ENCODE peak calls at places on chromosome 9, in nine cellular contexts. D is fibroblast of mammary gland, U is nephron progenitor cell, A is brain microvascular endothelial cell, O is lower lobe of right lung, V is IMR-90, I is epithelial cell of proximal tubule, T is AG04450, J is BE2C. Y is an unnamed sample.

GRCh38 chr9:101569736-101570501 is 24.9 kb downstream of the PPP3R2 start:
- DNase-seq in A (no peak), J (no peak), D (no peak), I (no peak), T (no peak), O (no peak), U (no peak), V (no peak), Y (no peak)

GRCh38 chr9:126953089-126953809 is 38.7 kb downstream of the RALGPS1 start:
- DNase-seq in O (no peak), I (no peak), A (peak), J (no peak), U (no peak), D (peak), T (peak), V (peak), Y (no peak)

GRCh38 chr9:89047667-89048066 is 56.4 kb downstream of the S1PR3 start:
- DNase-seq in T (no peak), U (no peak), V (no peak), O (no peak), I (no peak), D (no peak), J (no peak), A (no peak), Y (no peak)

GRCh38 chr9:116219686-116220085 is 66.1 kb downstream of the PAPPA start:
- DNase-seq in D (no peak), I (peak), U (peak), A (no peak), V (no peak), T (no peak), J (peak), O (no peak), Y (no peak)

GRCh38 chr9:108125541-108125940 is 636.0 kb upstream of the KLF4 start:
- DNase-seq in J (no peak), I (no peak), O (no peak), T (no peak), U (no peak), D (no peak), V (no peak), A (no peak), Y (no peak)

GRCh38 chr9:123353984-123354591 is 1.9 kb upstream of the CRB2 start:
- DNase-seq in V (peak), T (peak), U (peak), O (peak), D (peak), J (peak), I (no peak), A (peak), Y (no peak)

GRCh38 chr9:107480386-107480789 is 9.2 kb downstream of the KLF4 start:
- DNase-seq in D (peak), J (no peak), I (no peak), U (no peak), O (peak), A (no peak), T (peak), V (peak), Y (no peak)

GRCh38 chr9:83062653-83063527 is at the start of gene RASEF:
- DNase-seq in O (peak), V (no peak), U (peak), J (peak), A (no peak), D (no peak), I (no peak), T (no peak), Y (peak)

GRCh38 chr9:114154597-114155102 is 687 bp upstream of the COL27A1 start:
- DNase-seq in U (no peak), O (no peak), A (no peak), I (no peak), T (no peak), V (no peak), D (no peak), J (no peak), Y (no peak)

GRCh38 chr9:107174441-107174840 is 108.6 kb upstream of the RAD23B start:
- DNase-seq in O (no peak), J (no peak), U (no peak), V (no peak), T (no peak), D (peak), I (no peak), A (peak), Y (no peak)

GRCh38 chr9:123087359-123087888 is 54.0 kb downstream of the GPR21 start:
- DNase-seq in O (no peak), D (no peak), J (no peak), V (no peak), A (no peak), T (no peak), I (no peak), U (no peak), Y (no peak)

GRCh38 chr9:110895141-110895912 is 142.9 kb downstream of the LPAR1 start:
- DNase-seq in I (no peak), J (peak), U (peak), D (no peak), O (no peak), A (no peak), V (no peak), T (no peak), Y (no peak)

GRCh38 chr9:84668204-84669007 is 1.1 kb upstream of the NTRK2 start:
- DNase-seq in T (no peak), V (peak), O (peak), A (peak), J (peak), U (peak), D (peak), I (no peak), Y (peak)

GRCh38 chr9:115250646-115251045 is 132.7 kb upstream of the TNC start:
- DNase-seq in O (no peak), U (no peak), T (peak), A (peak), I (peak), J (no peak), V (peak), D (peak), Y (no peak)

GRCh38 chr9:7979591-7979990 is 180.0 kb upstream of the DMAC1 start:
- DNase-seq in I (no peak), O (no peak), U (no peak), A (no peak), V (no peak), T (no peak), J (no peak), D (no peak), Y (no peak)

GRCh38 chr9:22921742-22922141 is 475.1 kb downstream of the DMRTA1 start:
- DNase-seq in A (no peak), O (no peak), U (no peak), I (no peak), J (no peak), V (no peak), D (no peak), T (no peak), Y (no peak)

GRCh38 chr9:10921671-10922070 is 308.9 kb upstream of the PTPRD start:
- DNase-seq in D (no peak), T (no peak), A (no peak), J (no peak), V (no peak), I (no peak), O (no peak), U (no peak), Y (no peak)

GRCh38 chr9:110156902-110157301 is 51.1 kb downstream of the C9orf152 start:
- DNase-seq in D (peak), V (no peak), A (peak), I (no peak), J (no peak), O (no peak), T (no peak), U (no peak), Y (no peak)

GRCh38 chr9:27784999-27785713 is 211.9 kb upstream of the C9orf72 start:
- DNase-seq in D (no peak), I (no peak), V (no peak), O (no peak), T (no peak), A (peak), J (no peak), U (no peak), Y (no peak)

GRCh38 chr9:133204993-133205336 is 4.1 kb downstream of the OBP2B start:
- DNase-seq in V (no peak), J (no peak), T (no peak), D (no peak), I (no peak), U (no peak), O (no peak), A (no peak), Y (no peak)

GRCh38 chr9:86287013-86287412 is 4.7 kb upstream of the ISCA1 start:
- DNase-seq in V (peak), O (no peak), T (no peak), I (peak), A (peak), J (peak), U (peak), D (peak), Y (no peak)

GRCh38 chr9:127163409-127163808 is 41.0 kb upstream of the ANGPTL2 start:
- DNase-seq in U (no peak), V (peak), T (no peak), J (no peak), D (peak), A (peak), I (no peak), O (no peak), Y (no peak)

GRCh38 chr9:123150708-123151503 is 117.4 kb downstream of the GPR21 start:
- DNase-seq in A (no peak), D (peak), O (no peak), J (no peak), V (peak), T (no peak), I (no peak), U (no peak), Y (no peak)

GRCh38 chr9:92247296-92247695 is 46.2 kb downstream of the IARS1 start:
- DNase-seq in A (peak), V (peak), I (no peak), O (no peak), T (no peak), D (peak), U (no peak), J (no peak), Y (no peak)

GRCh38 chr9:125655691-125656410 is 51.2 kb downstream of the MAPKAP1 start:
- DNase-seq in A (no peak), D (no peak), O (no peak), T (no peak), J (no peak), I (no peak), V (peak), U (no peak), Y (no peak)

GRCh38 chr9:91500509-91501011 is 76.9 kb upstream of the NFIL3 start:
- DNase-seq in J (no peak), T (peak), V (peak), U (no peak), I (peak), O (no peak), A (peak), D (peak), Y (no peak)

GRCh38 chr9:129235041-129235930 is 57.2 kb upstream of the IER5L start:
- DNase-seq in J (peak), I (no peak), T (no peak), D (no peak), A (no peak), U (no peak), V (no peak), O (peak), Y (peak)

GRCh38 chr9:128937310-128938165 is 9.9 kb downstream of the DOLK start:
- DNase-seq in I (no peak), V (no peak), D (no peak), O (peak), U (no peak), T (no peak), J (no peak), A (no peak), Y (no peak)

GRCh38 chr9:82553654-82554366 is 509.1 kb downstream of the RASEF start:
- DNase-seq in V (peak), D (peak), I (no peak), T (no peak), O (no peak), U (no peak), A (no peak), J (no peak), Y (no peak)

GRCh38 chr9:96654450-96655197 is 493 bp downstream of the PRXL2C start:
- DNase-seq in I (no peak), D (peak), A (peak), J (peak), U (peak), T (peak), O (peak), V (peak), Y (no peak)
- TF ChIP-seq CTCF in I (peak), D (no peak), A (no peak), J (no peak), U (no peak), T (no peak), O (no peak), V (peak), Y (peak)

GRCh38 chr9:77291714-77292113 is 114.4 kb downstream of the VPS13A start:
- DNase-seq in I (no peak), O (no peak), A (peak), T (no peak), J (peak), D (peak), V (peak), U (peak), Y (no peak)
- TF ChIP-seq CTCF in I (peak), O (peak), A (peak), T (peak), J (peak), D (peak), V (peak), U (peak), Y (peak)

DNA sequence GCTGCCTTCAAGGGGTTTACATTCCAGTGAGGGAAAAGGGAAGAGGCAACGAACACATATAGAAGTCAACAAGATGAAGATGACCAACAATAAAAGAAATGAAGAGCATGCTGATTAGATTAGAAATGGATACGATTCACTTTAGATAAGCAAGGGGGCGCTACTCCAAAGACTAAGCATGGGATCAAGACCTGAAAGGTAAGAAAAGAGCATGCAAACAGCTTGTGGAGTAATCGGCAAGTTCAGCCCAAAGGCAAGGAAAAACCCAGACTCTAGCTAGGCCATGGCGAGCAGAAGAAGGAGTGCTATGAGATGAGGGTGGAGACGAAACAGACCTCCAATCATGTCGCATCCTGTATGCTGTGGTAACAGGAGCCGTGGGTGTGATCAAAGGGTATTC is 124.4 kb downstream of the FANCC start:
- DNase-seq in D (no peak), A (no peak), J (no peak), O (no peak), T (no peak), I (no peak), U (no peak), V (no peak), Y (no peak)
- TF ChIP-seq CTCF in D (peak), A (peak), J (no peak), O (no peak), T (no peak), I (peak), U (no peak), V (no peak), Y (peak)

DNA sequence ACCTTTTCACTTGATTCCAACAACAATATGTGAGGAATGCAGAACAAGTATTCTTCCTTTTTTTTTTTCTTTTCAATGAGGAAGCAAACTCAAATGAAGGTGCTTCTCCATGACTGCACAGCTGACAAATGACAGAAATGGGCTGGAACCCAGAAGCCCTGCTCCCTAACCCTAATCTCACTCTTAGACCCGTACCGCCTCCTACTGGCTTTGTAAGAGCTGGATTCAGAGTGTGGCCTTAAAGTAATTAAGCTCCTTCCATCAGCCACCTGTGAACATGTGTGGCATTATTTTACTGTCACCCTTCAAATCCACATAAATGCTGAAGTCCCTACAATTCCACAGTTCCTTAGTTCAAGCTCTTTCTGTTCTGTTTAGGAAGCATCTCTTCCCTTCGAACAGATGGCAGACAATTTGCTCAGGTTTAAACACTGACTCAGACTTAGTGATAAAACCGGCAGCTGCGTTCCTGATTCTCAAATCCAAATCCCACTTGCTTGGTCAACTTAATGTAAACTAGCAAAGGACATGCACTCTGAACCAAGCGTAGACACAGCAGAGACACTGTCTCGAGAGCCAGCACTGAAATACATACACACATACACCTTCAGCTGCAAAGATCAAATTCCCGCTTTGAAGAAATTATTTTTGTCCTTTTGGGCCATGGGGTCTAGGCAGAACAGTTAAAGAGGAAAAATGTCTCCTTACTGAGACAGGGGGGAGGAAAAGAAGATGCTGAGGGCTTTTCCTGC is 316.7 kb upstream of the TLE4 start:
- DNase-seq in A (no peak), O (no peak), T (peak), I (no peak), J (no peak), D (peak), V (peak), U (no peak), Y (no peak)
- TF ChIP-seq CTCF in A (peak), O (no peak), T (peak), I (peak), J (peak), D (peak), V (peak), U (no peak), Y (peak)

GRCh38 chr9:74742792-74743389 is 144.8 kb downstream of the TRPM6 start:
- DNase-seq in J (peak), V (peak), U (peak), D (peak), O (no peak), I (no peak), T (peak), A (peak), Y (no peak)
- TF ChIP-seq CTCF in J (peak), V (peak), U (peak), D (peak), O (peak), I (peak), T (peak), A (peak), Y (peak)

GRCh38 chr9:2838984-2839367 is 4.9 kb downstream of the PUM3 start:
- DNase-seq in I (peak), U (no peak), A (no peak), J (no peak), O (no peak), V (no peak), T (no peak), D (no peak), Y (no peak)

GRCh38 chr9:2838356-2838983 is 5.4 kb downstream of the PUM3 start:
- DNase-seq in J (no peak), V (peak), O (no peak), A (no peak), D (peak), T (no peak), I (no peak), U (no peak), Y (no peak)

GRCh38 chr9:2833096-2833495 is 10.8 kb downstream of the PUM3 start:
- DNase-seq in I (no peak), J (no peak), U (no peak), V (no peak), D (no peak), T (no peak), O (no peak), A (no peak), Y (no peak)

DNA sequence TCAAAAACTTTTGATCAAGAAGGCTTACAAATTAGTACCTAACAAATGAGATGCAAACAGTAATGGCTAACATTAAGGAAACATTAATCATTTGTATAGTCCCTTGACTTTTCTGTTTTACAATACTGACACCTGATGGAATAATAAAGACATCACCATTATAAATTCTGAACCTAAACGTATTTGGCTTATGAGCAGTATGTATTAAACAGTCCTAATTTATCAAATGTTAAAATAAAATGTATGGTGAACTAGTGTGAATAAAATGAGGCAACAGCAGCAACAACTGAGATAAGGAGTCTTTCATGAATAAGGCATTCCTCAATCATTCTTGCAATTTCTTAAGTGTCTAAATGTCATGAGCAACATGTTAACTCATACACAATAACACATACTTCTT is 6.0 kb downstream of the PUM3 start:
- DNase-seq in U (no peak), V (peak), O (no peak), J (no peak), I (no peak), D (peak), A (no peak), T (no peak), Y (no peak)
- TF ChIP-seq CTCF in U (no peak), V (peak), O (peak), J (peak), I (no peak), D (no peak), A (no peak), T (no peak), Y (peak)

GRCh38 chr9:5714501-5715401 is 85.8 kb downstream of the RIC1 start:
- DNase-seq in A (peak), T (no peak), I (peak), O (no peak), D (peak), J (no peak), V (peak), U (no peak), Y (no peak)
- TF ChIP-seq CTCF in A (peak), T (peak), I (peak), O (peak), D (peak), J (peak), V (peak), U (peak), Y (peak)

Y was measured in chondrocyte.